ENCODE peak calls at places on chromosomes 6 and 20, in six cellular contexts. One of them, this sample, is unnamed.

GRCh38 chr20:9978395-9979004 is 56.3 kb upstream of the ANKEF1 start:
- DNase-seq in keratinocyte: peak; percentile 19
- DNase-seq in IMR-90: peak; percentile 89
- DNase-seq in endodermal cell: peak; percentile 61
- DNase-seq in CD8-positive, alpha-beta memory T cell: peak; percentile 57
- DNase-seq in body of pancreas: peak; percentile 81
- DNase-seq in this sample: peak; percentile 64

GRCh38 chr6:160374836-160375560 is 26.8 kb downstream of the SLC22A3 start:
- DNase-seq in keratinocyte: no peak
- DNase-seq in IMR-90: no peak
- DNase-seq in endodermal cell: no peak
- DNase-seq in CD8-positive, alpha-beta memory T cell: no peak
- DNase-seq in body of pancreas: no peak
- DNase-seq in this sample: no peak

GRCh38 chr6:56540950-56541600 is 101.6 kb downstream of the DST start:
- DNase-seq in keratinocyte: no peak
- DNase-seq in IMR-90: peak; percentile 58
- DNase-seq in endodermal cell: no peak
- DNase-seq in CD8-positive, alpha-beta memory T cell: no peak
- DNase-seq in body of pancreas: peak; percentile 32
- DNase-seq in this sample: no peak

GRCh38 chr20:10297684-10298240 is 79.1 kb downstream of the SNAP25 start:
- DNase-seq in keratinocyte: no peak
- DNase-seq in IMR-90: peak; percentile 41
- DNase-seq in endodermal cell: no peak
- DNase-seq in CD8-positive, alpha-beta memory T cell: no peak
- DNase-seq in body of pancreas: no peak
- DNase-seq in this sample: no peak

GRCh38 chr20:17825949-17826843 is 126.4 kb downstream of the BANF2 start:
- DNase-seq in keratinocyte: no peak
- DNase-seq in IMR-90: peak; percentile 46
- DNase-seq in endodermal cell: no peak
- DNase-seq in CD8-positive, alpha-beta memory T cell: no peak
- DNase-seq in body of pancreas: no peak
- DNase-seq in this sample: no peak

GRCh38 chr6:104182811-104183210 is 676.9 kb downstream of the HACE1 start:
- DNase-seq in keratinocyte: peak; percentile 83
- DNase-seq in IMR-90: no peak
- DNase-seq in endodermal cell: no peak
- DNase-seq in CD8-positive, alpha-beta memory T cell: no peak
- DNase-seq in body of pancreas: no peak
- DNase-seq in this sample: no peak

GRCh38 chr6:68235192-68235812 is 399.8 kb upstream of the ADGRB3 start:
- DNase-seq in keratinocyte: no peak
- DNase-seq in IMR-90: no peak
- DNase-seq in endodermal cell: no peak
- DNase-seq in CD8-positive, alpha-beta memory T cell: no peak
- DNase-seq in body of pancreas: no peak
- DNase-seq in this sample: no peak

GRCh38 chr6:9620687-9621086 is 794.2 kb downstream of the TFAP2A start:
- DNase-seq in keratinocyte: no peak
- DNase-seq in IMR-90: no peak
- DNase-seq in endodermal cell: no peak
- DNase-seq in CD8-positive, alpha-beta memory T cell: no peak
- DNase-seq in body of pancreas: no peak
- DNase-seq in this sample: no peak

GRCh38 chr6:3523288-3523670 is 66.4 kb upstream of the SLC22A23 start:
- DNase-seq in keratinocyte: no peak
- DNase-seq in IMR-90: peak; percentile 7
- DNase-seq in endodermal cell: no peak
- DNase-seq in CD8-positive, alpha-beta memory T cell: no peak
- DNase-seq in body of pancreas: no peak
- DNase-seq in this sample: no peak

GRCh38 chr6:125906158-125906998 is 50.2 kb upstream of the HINT3 start:
- DNase-seq in keratinocyte: no peak
- DNase-seq in IMR-90: peak; percentile 27
- DNase-seq in endodermal cell: peak; percentile 90
- DNase-seq in CD8-positive, alpha-beta memory T cell: peak; percentile 57
- DNase-seq in body of pancreas: peak; percentile 45
- DNase-seq in this sample: no peak

GRCh38 chr6:56527934-56528333 is 114.8 kb downstream of the DST start:
- DNase-seq in keratinocyte: no peak
- DNase-seq in IMR-90: peak; percentile 46
- DNase-seq in endodermal cell: no peak
- DNase-seq in CD8-positive, alpha-beta memory T cell: no peak
- DNase-seq in body of pancreas: no peak
- DNase-seq in this sample: no peak

GRCh38 chr6:88492241-88492640 is 326.1 kb upstream of the CNR1 start:
- DNase-seq in keratinocyte: no peak
- DNase-seq in IMR-90: no peak
- DNase-seq in endodermal cell: no peak
- DNase-seq in CD8-positive, alpha-beta memory T cell: no peak
- DNase-seq in body of pancreas: no peak
- DNase-seq in this sample: no peak

GRCh38 chr6:52077180-52077884 is 10.1 kb downstream of the PKHD1 start:
- DNase-seq in keratinocyte: no peak
- DNase-seq in IMR-90: no peak
- DNase-seq in endodermal cell: peak; percentile 85
- DNase-seq in CD8-positive, alpha-beta memory T cell: no peak
- DNase-seq in body of pancreas: peak; percentile 75
- DNase-seq in this sample: no peak

GRCh38 chr20:41249371-41249770 is 68.2 kb downstream of the ZHX3 start:
- DNase-seq in keratinocyte: no peak
- DNase-seq in IMR-90: peak; percentile 87
- DNase-seq in endodermal cell: no peak
- DNase-seq in CD8-positive, alpha-beta memory T cell: no peak
- DNase-seq in body of pancreas: peak; percentile 50
- DNase-seq in this sample: no peak

GRCh38 chr20:49887251-49887827 is 28.0 kb downstream of the SPATA2 start:
- DNase-seq in keratinocyte: no peak
- DNase-seq in IMR-90: peak; percentile 38
- DNase-seq in endodermal cell: no peak
- DNase-seq in CD8-positive, alpha-beta memory T cell: no peak
- DNase-seq in body of pancreas: no peak
- DNase-seq in this sample: no peak

GRCh38 chr20:11698124-11698523 is 219.6 kb upstream of the BTBD3 start:
- DNase-seq in keratinocyte: no peak
- DNase-seq in IMR-90: no peak
- DNase-seq in endodermal cell: no peak
- DNase-seq in CD8-positive, alpha-beta memory T cell: no peak
- DNase-seq in body of pancreas: no peak
- DNase-seq in this sample: no peak

GRCh38 chr6:166541366-166541765 is 45.1 kb downstream of the RAMACL start:
- DNase-seq in keratinocyte: no peak
- DNase-seq in IMR-90: no peak
- DNase-seq in endodermal cell: no peak
- DNase-seq in CD8-positive, alpha-beta memory T cell: no peak
- DNase-seq in body of pancreas: no peak
- DNase-seq in this sample: no peak

GRCh38 chr6:136772685-136773472 is 19.4 kb downstream of the MAP3K5 start:
- DNase-seq in keratinocyte: no peak
- DNase-seq in IMR-90: no peak
- DNase-seq in endodermal cell: peak; percentile 73
- DNase-seq in CD8-positive, alpha-beta memory T cell: no peak
- DNase-seq in body of pancreas: peak; percentile 90
- DNase-seq in this sample: no peak

GRCh38 chr20:48747840-48748416 is 79.9 kb downstream of the PREX1 start:
- DNase-seq in keratinocyte: no peak
- DNase-seq in IMR-90: no peak
- DNase-seq in endodermal cell: no peak
- DNase-seq in CD8-positive, alpha-beta memory T cell: no peak
- DNase-seq in body of pancreas: no peak
- DNase-seq in this sample: no peak

GRCh38 chr6:139534472-139535115 is 160.1 kb upstream of the CITED2 start:
- DNase-seq in keratinocyte: no peak
- DNase-seq in IMR-90: no peak
- DNase-seq in endodermal cell: peak; percentile 72
- DNase-seq in CD8-positive, alpha-beta memory T cell: peak; percentile 49
- DNase-seq in body of pancreas: peak; percentile 64
- DNase-seq in this sample: no peak

GRCh38 chr6:144055121-144055931 is 40.0 kb downstream of the SF3B5 start:
- DNase-seq in keratinocyte: no peak
- DNase-seq in IMR-90: no peak
- DNase-seq in endodermal cell: no peak
- DNase-seq in CD8-positive, alpha-beta memory T cell: peak; percentile 78
- DNase-seq in body of pancreas: no peak
- DNase-seq in this sample: no peak

GRCh38 chr6:143130928-143131327 is 70.2 kb downstream of the AIG1 start:
- DNase-seq in keratinocyte: no peak
- DNase-seq in IMR-90: no peak
- DNase-seq in endodermal cell: no peak
- DNase-seq in CD8-positive, alpha-beta memory T cell: no peak
- DNase-seq in body of pancreas: no peak
- DNase-seq in this sample: no peak

DNA sequence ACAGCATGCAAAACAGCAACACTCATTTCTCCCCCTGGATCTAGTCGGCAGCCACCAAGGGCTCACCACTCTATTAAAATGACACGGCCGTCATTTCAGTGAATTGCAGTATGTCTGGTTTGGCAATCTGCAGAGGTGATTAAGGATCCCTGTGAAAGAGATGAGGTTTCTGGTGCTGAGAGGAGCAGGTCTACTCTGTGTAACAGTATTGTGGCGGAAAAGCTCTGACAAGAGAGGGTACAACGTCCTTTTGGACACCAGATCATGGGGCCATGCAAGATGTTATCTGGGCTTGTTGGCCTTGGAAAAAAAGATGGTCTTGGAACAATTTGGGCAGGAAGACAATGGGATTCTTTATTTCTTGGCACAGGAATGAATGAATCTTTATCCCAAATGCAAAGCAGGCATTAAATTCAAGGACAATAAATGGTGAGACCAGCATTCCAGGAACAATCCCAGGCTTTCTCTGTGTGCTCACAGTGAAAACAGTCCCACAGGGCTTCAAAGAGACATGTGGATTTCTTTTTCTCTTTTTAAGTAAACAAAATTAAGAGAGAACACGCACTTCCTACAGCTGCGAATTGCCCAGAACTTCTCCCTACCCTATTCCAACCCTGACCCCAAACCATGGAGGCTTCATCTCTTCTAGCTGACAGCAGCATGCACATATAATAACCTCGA is 33.7 kb upstream of the ADGRF1 start:
- DNase-seq in keratinocyte: no peak
- DNase-seq in IMR-90: no peak
- DNase-seq in endodermal cell: no peak
- DNase-seq in CD8-positive, alpha-beta memory T cell: no peak
- DNase-seq in body of pancreas: no peak
- DNase-seq in this sample: no peak
- H3K4me1 ChIP-seq in keratinocyte: peaks cover 11% of the 10 kb centered on the region
- H3K4me1 ChIP-seq in IMR-90: no peaks in the 10 kb centered on the region
- H3K4me1 ChIP-seq in endodermal cell: no peaks in the 10 kb centered on the region
- H3K4me1 ChIP-seq in CD8-positive, alpha-beta memory T cell: no peaks in the 10 kb centered on the region
- H3K4me1 ChIP-seq in body of pancreas: peaks cover 7% of the 10 kb centered on the region
- H3K4me1 ChIP-seq in this sample: no peaks in the 10 kb centered on the region

GRCh38 chr20:47263080-47263479 is 93.4 kb downstream of the ZMYND8 start:
- DNase-seq in keratinocyte: no peak
- DNase-seq in IMR-90: no peak
- DNase-seq in endodermal cell: no peak
- DNase-seq in CD8-positive, alpha-beta memory T cell: no peak
- DNase-seq in body of pancreas: no peak
- DNase-seq in this sample: no peak
- H3K27ac ChIP-seq in keratinocyte: no peak overlapping the region
- H3K27ac ChIP-seq in IMR-90: no peak overlapping the region
- H3K27ac ChIP-seq in endodermal cell: no peak overlapping the region
- H3K27ac ChIP-seq in CD8-positive, alpha-beta memory T cell: no peak overlapping the region
- H3K27ac ChIP-seq in body of pancreas: no peak overlapping the region
- H3K27ac ChIP-seq in this sample: no peak overlapping the region

GRCh38 chr20:31695849-31696804 is 26.5 kb downstream of the BCL2L1 start:
- DNase-seq in keratinocyte: no peak
- DNase-seq in IMR-90: peak; percentile 57
- DNase-seq in endodermal cell: no peak
- DNase-seq in CD8-positive, alpha-beta memory T cell: no peak
- DNase-seq in body of pancreas: peak; percentile 66
- DNase-seq in this sample: no peak

GRCh38 chr20:31691646-31692275 is 30.9 kb downstream of the BCL2L1 start:
- DNase-seq in keratinocyte: no peak
- DNase-seq in IMR-90: peak; percentile 59
- DNase-seq in endodermal cell: no peak
- DNase-seq in CD8-positive, alpha-beta memory T cell: no peak
- DNase-seq in body of pancreas: no peak
- DNase-seq in this sample: no peak

GRCh38 chr20:31693402-31693801 is 29.3 kb downstream of the BCL2L1 start:
- DNase-seq in keratinocyte: no peak
- DNase-seq in IMR-90: no peak
- DNase-seq in endodermal cell: no peak
- DNase-seq in CD8-positive, alpha-beta memory T cell: no peak
- DNase-seq in body of pancreas: no peak
- DNase-seq in this sample: no peak

GRCh38 chr20:31694842-31695593 is 27.6 kb downstream of the BCL2L1 start:
- DNase-seq in keratinocyte: no peak
- DNase-seq in IMR-90: no peak
- DNase-seq in endodermal cell: no peak
- DNase-seq in CD8-positive, alpha-beta memory T cell: no peak
- DNase-seq in body of pancreas: no peak
- DNase-seq in this sample: no peak

DNA sequence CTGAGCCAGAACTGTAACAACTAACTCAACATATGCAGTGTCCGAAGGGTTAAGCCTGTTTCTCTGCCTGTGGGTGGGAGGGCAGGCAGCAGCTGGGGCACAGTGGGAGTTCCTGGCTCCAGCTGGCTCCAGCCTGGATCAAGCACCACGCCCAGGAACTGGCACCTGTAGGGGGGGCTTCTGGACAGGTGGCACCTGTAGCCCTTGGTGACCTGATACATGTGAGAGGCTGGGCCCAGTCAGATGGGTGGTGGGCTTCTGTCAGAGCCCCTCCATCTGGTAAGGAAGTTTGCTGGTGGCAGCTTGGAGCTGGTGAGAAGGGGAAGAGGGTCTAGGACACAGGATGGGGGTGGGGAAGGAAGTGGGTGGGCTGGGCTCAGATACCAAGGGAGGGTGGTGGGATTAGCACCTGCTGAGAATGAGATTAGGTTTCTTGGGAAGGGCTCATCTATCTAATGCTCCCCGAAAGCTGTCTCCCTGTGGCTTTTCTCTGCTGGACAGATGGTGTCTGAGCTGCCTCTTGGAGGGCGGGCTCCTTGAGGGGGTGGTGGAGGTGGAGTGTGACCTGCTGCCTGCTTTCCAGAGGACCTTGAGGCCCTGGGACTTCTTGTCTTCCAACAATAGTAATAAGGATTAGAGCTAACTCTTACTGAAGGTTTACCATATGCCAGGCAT is 28.5 kb downstream of the BCL2L1 start:
- DNase-seq in keratinocyte: no peak
- DNase-seq in IMR-90: no peak
- DNase-seq in endodermal cell: peak; percentile 76
- DNase-seq in CD8-positive, alpha-beta memory T cell: no peak
- DNase-seq in body of pancreas: no peak
- DNase-seq in this sample: no peak
- H3K4me3 ChIP-seq in keratinocyte: no peak overlapping the region
- H3K4me3 ChIP-seq in IMR-90: no peak overlapping the region
- H3K4me3 ChIP-seq in endodermal cell: no peak overlapping the region
- H3K4me3 ChIP-seq in CD8-positive, alpha-beta memory T cell: no peak overlapping the region
- H3K4me3 ChIP-seq in body of pancreas: no peak overlapping the region
- H3K4me3 ChIP-seq in this sample: no peak overlapping the region

DNA sequence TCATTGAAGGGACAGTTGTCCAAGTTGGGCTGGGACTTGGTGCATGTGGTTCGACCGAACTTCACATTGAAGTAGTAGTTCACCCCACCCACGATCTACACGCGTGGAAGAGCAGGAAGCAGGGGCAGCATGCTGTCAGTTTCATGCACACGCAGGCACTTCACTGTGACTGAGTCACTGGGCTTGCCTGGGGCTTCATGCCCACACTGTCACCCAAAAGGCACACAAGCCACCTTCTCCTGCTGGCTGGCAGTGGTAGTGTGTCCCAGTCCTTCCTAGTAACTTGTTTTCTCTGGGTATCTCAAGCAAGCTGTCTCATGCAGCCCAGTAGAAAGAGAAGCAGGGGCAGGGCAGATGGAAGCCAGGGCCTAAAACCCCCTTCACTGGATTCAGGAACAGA is 2.0 kb downstream of the CST5 start:
- DNase-seq in keratinocyte: no peak
- DNase-seq in IMR-90: no peak
- DNase-seq in endodermal cell: no peak
- DNase-seq in CD8-positive, alpha-beta memory T cell: no peak
- DNase-seq in body of pancreas: no peak
- DNase-seq in this sample: no peak
- H3K4me1 ChIP-seq in keratinocyte: peaks cover 10% of the 10 kb centered on the region
- H3K4me1 ChIP-seq in IMR-90: no peaks in the 10 kb centered on the region
- H3K4me1 ChIP-seq in endodermal cell: peaks cover 4% of the 10 kb centered on the region
- H3K4me1 ChIP-seq in CD8-positive, alpha-beta memory T cell: no peaks in the 10 kb centered on the region
- H3K4me1 ChIP-seq in body of pancreas: peaks cover 14% of the 10 kb centered on the region
- H3K4me1 ChIP-seq in this sample: no peaks in the 10 kb centered on the region

This sample was measured in naive thymus-derived CD4-positive, alpha-beta T cell.